ENCODE peak calls at places on chromosomes 2 and 18, in five cellular contexts. O is left ventricle myocardium inferior, W is breast epithelium, Q is esophagus squamous epithelium, V is heart right ventricle. I is an unnamed sample.

GRCh38 chr2:161017780-161018440 is 142.3 kb upstream of the TANK start:
- DNase-seq in V (no peak), W (no peak), O (no peak), Q (no peak), I (no peak)

GRCh38 chr2:81658227-81658626 is 1353.7 kb upstream of the LRRTM1 start:
- DNase-seq in V (no peak), Q (no peak), O (no peak), W (no peak), I (no peak)

GRCh38 chr2:41907716-41908328 is 140.0 kb upstream of the PKDCC start:
- DNase-seq in Q (no peak), W (no peak), V (no peak), O (no peak), I (no peak)

GRCh38 chr2:63698825-63699548 is 110.2 kb downstream of the MDH1 start:
- DNase-seq in Q (no peak), V (peak), W (no peak), O (peak), I (peak)

GRCh38 chr18:51398104-51398503 is 200.6 kb upstream of the MEX3C start:
- DNase-seq in V (no peak), O (no peak), W (no peak), Q (no peak), I (no peak)

GRCh38 chr2:201433389-201433995 is 17.8 kb downstream of the TRAK2 start:
- DNase-seq in W (no peak), O (no peak), V (peak), Q (no peak), I (no peak)

GRCh38 chr2:225894240-225894980 is 494.9 kb downstream of the NYAP2 start:
- DNase-seq in Q (no peak), V (no peak), O (no peak), W (no peak), I (no peak)

GRCh38 chr2:237872178-237872887 is 12.9 kb downstream of the RAMP1 start:
- DNase-seq in Q (no peak), V (no peak), O (no peak), W (peak), I (no peak)

GRCh38 chr2:104658149-104658839 is 195.6 kb upstream of the POU3F3 start:
- DNase-seq in O (peak), V (peak), Q (no peak), W (no peak), I (no peak)

GRCh38 chr18:68679531-68679930 is 35.4 kb downstream of the TMX3 start:
- DNase-seq in O (no peak), V (no peak), Q (no peak), W (no peak), I (no peak)

GRCh38 chr2:28322887-28323483 is 69.7 kb upstream of the FOSL2 start:
- DNase-seq in W (no peak), Q (no peak), O (no peak), V (no peak), I (no peak)

GRCh38 chr2:98764499-98764898 is 33.6 kb upstream of the MGAT4A start:
- DNase-seq in W (no peak), Q (no peak), V (no peak), O (no peak), I (no peak)

GRCh38 chr2:127365211-127365643 is 22.5 kb downstream of the MAP3K2 start:
- DNase-seq in Q (no peak), O (no peak), W (no peak), V (no peak), I (no peak)

GRCh38 chr2:162587653-162588052 is 243.7 kb downstream of the GCA start:
- DNase-seq in O (no peak), Q (no peak), V (no peak), W (no peak), I (no peak)

GRCh38 chr2:11757101-11757500 is 10.7 kb downstream of the LPIN1 start:
- DNase-seq in V (no peak), O (no peak), Q (no peak), W (no peak), I (no peak)

GRCh38 chr2:181104512-181105121 is 124.2 kb downstream of the UBE2E3 start:
- DNase-seq in O (no peak), V (no peak), Q (no peak), W (no peak), I (peak)

GRCh38 chr18:60123031-60123430 is 223.2 kb downstream of the PMAIP1 start:
- DNase-seq in V (no peak), O (no peak), Q (no peak), W (no peak), I (no peak)

GRCh38 chr2:64942693-64943092 is 46.5 kb upstream of the SLC1A4 start:
- DNase-seq in O (no peak), V (no peak), Q (no peak), W (no peak), I (no peak)

GRCh38 chr2:17539596-17539992 is 902 bp upstream of the VSNL1 start:
- DNase-seq in Q (no peak), O (peak), V (peak), W (no peak), I (peak)

GRCh38 chr18:8706545-8706980 is 1.2 kb downstream of the MTCL1 start:
- DNase-seq in Q (no peak), W (no peak), O (no peak), V (no peak), I (no peak)

GRCh38 chr2:148253716-148254115 is 232.8 kb downstream of the MBD5 start:
- DNase-seq in O (no peak), Q (no peak), V (no peak), W (no peak), I (no peak)

GRCh38 chr2:88177556-88177955 is 7.4 kb downstream of the THNSL2 start:
- DNase-seq in W (no peak), V (no peak), O (no peak), Q (no peak), I (no peak)

GRCh38 chr2:9950521-9951271 is 797 bp upstream of the GRHL1 start:
- DNase-seq in O (peak), Q (no peak), V (peak), W (no peak), I (peak)

GRCh38 chr2:159095813-159096212 is 127.4 kb downstream of the TANC1 start:
- DNase-seq in W (no peak), O (no peak), Q (no peak), V (no peak), I (no peak)

GRCh38 chr2:26532301-26533250 is 54.7 kb upstream of the OTOF start:
- DNase-seq in W (no peak), O (no peak), V (no peak), Q (no peak), I (no peak)

GRCh38 chr2:78417355-78417754 is 608.1 kb upstream of the REG3G start:
- DNase-seq in Q (no peak), W (no peak), O (no peak), V (no peak), I (no peak)

GRCh38 chr2:17539993-17540812 is at the start of gene VSNL1:
- DNase-seq in W (peak), V (peak), O (peak), Q (no peak), I (peak)

GRCh38 chr2:214310319-214310718 is 100.5 kb upstream of the VWC2L start:
- DNase-seq in V (no peak), Q (no peak), W (no peak), O (no peak), I (no peak)

GRCh38 chr2:26162963-26163362 is 9.9 kb upstream of the GAREM2 start:
- DNase-seq in W (no peak), Q (no peak), O (no peak), V (no peak), I (no peak)

GRCh38 chr18:30999887-31000628 is 42.5 kb downstream of the DSC3 start:
- DNase-seq in O (no peak), W (no peak), Q (no peak), V (no peak), I (no peak)

GRCh38 chr2:166180951-166181812 is 53.4 kb upstream of the SCN1A start:
- DNase-seq in Q (no peak), O (no peak), V (peak), W (peak), I (peak)

GRCh38 chr2:196276421-196276820 is 105.0 kb upstream of the STK17B start:
- DNase-seq in Q (no peak), W (no peak), V (no peak), O (no peak), I (no peak)

GRCh38 chr2:47891369-47892337 is 14.6 kb downstream of the FBXO11 start:
- DNase-seq in W (no peak), Q (no peak), O (no peak), V (no peak), I (no peak)

GRCh38 chr2:70789304-70790078 is 952 bp downstream of the FIGLA start:
- DNase-seq in W (no peak), Q (no peak), O (peak), V (peak), I (peak)

GRCh38 chr2:38553554-38553953 is 49.2 kb downstream of the HNRNPLL start:
- DNase-seq in Q (no peak), W (no peak), V (no peak), O (no peak), I (no peak)

GRCh38 chr2:38552259-38552658 is 50.5 kb downstream of the HNRNPLL start:
- DNase-seq in W (no peak), Q (no peak), O (no peak), V (no peak), I (no peak)

GRCh38 chr2:38556007-38556801 is 46.5 kb downstream of the HNRNPLL start:
- DNase-seq in V (no peak), W (no peak), Q (no peak), O (no peak), I (no peak)

GRCh38 chr2:38557217-38557616 is 45.5 kb downstream of the HNRNPLL start:
- DNase-seq in V (no peak), Q (no peak), W (no peak), O (no peak), I (no peak)

DNA sequence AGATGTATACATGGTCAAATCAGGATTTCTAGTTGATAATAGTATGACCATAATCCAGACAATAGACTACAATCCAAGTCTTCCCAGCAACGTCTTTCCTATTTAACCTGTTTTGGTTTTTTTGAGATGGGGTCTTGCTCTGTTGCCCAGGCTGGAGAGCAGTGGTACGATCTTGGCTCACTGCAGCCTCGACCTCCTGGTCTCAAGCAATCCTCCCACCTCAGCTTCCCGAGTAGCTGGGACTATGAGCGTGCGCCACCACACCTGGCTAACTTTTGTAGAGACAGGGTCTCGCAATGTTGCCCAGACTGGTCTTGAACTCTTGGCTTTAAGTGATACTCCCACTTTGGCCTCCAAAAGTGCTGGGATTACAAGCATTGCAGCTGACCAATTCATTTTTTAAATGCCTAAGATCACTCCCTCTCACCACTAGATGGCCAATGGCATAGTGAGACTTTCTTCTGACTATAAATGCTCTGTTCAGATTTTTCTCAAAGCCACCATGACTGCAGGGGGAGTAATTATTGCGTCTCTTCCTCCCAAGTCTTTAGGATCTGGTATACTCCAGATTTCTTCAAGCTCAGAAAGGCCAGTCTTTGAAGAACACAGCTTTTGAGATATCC is 47.6 kb downstream of the HNRNPLL start:
- DNase-seq in V (no peak), W (no peak), Q (no peak), O (no peak), I (no peak)
- H3K27ac ChIP-seq in V (no peak), W (no peak), Q (no peak), O (no peak), I (no peak)

GRCh38 chr18:35580748-35581534 is 599 bp upstream of the GALNT1 start:
- DNase-seq in O (peak), W (peak), Q (peak), V (peak), I (peak)

GRCh38 chr18:35582310-35582682 is 756 bp downstream of the GALNT1 start:
- DNase-seq in V (no peak), Q (no peak), O (no peak), W (no peak), I (no peak)

GRCh38 chr18:35585608-35586007 is 4.1 kb downstream of the GALNT1 start:
- DNase-seq in O (no peak), V (no peak), Q (no peak), W (no peak), I (no peak)

GRCh38 chr18:35581555-35582309 is at the start of gene GALNT1:
- DNase-seq in W (no peak), Q (no peak), V (peak), O (peak), I (peak)

GRCh38 chr18:35582899-35583558 is 1.5 kb downstream of the GALNT1 start:
- DNase-seq in O (no peak), Q (no peak), V (no peak), W (no peak), I (no peak)
- H3K4me3 ChIP-seq in O (peak), Q (peak), V (peak), W (peak), I (no peak)

GRCh38 chr18:62991389-62991788 is 276.0 kb downstream of the PHLPP1 start:
- DNase-seq in O (no peak), W (no peak), Q (no peak), V (no peak), I (no peak)

GRCh38 chr18:62991959-62992358 is 276.6 kb downstream of the PHLPP1 start:
- DNase-seq in W (no peak), O (no peak), V (no peak), Q (no peak), I (no peak)

GRCh38 chr18:62988467-62988866 is 273.1 kb downstream of the PHLPP1 start:
- DNase-seq in O (no peak), V (no peak), Q (no peak), W (no peak), I (no peak)

GRCh38 chr18:62989195-62989594 is 273.9 kb downstream of the PHLPP1 start:
- DNase-seq in W (no peak), V (no peak), O (no peak), Q (no peak), I (no peak)

GRCh38 chr18:62990653-62991052 is 275.3 kb downstream of the PHLPP1 start:
- DNase-seq in Q (no peak), V (no peak), O (no peak), W (no peak), I (no peak)
- H3K27ac ChIP-seq in Q (no peak), V (no peak), O (no peak), W (no peak), I (no peak)

GRCh38 chr2:241842067-241842415 is 16.7 kb downstream of the PDCD1 start:
- DNase-seq in V (no peak), W (no peak), Q (no peak), O (no peak), I (no peak)

GRCh38 chr2:241842620-241843211 is 16.0 kb downstream of the PDCD1 start:
- DNase-seq in W (peak), O (no peak), V (peak), Q (no peak), I (no peak)

GRCh38 chr2:241843321-241844065 is 15.2 kb downstream of the PDCD1 start:
- DNase-seq in V (no peak), O (no peak), Q (no peak), W (no peak), I (no peak)

GRCh38 chr2:241844831-241845578 is 13.7 kb downstream of the PDCD1 start:
- DNase-seq in V (no peak), W (no peak), Q (no peak), O (no peak), I (no peak)

DNA sequence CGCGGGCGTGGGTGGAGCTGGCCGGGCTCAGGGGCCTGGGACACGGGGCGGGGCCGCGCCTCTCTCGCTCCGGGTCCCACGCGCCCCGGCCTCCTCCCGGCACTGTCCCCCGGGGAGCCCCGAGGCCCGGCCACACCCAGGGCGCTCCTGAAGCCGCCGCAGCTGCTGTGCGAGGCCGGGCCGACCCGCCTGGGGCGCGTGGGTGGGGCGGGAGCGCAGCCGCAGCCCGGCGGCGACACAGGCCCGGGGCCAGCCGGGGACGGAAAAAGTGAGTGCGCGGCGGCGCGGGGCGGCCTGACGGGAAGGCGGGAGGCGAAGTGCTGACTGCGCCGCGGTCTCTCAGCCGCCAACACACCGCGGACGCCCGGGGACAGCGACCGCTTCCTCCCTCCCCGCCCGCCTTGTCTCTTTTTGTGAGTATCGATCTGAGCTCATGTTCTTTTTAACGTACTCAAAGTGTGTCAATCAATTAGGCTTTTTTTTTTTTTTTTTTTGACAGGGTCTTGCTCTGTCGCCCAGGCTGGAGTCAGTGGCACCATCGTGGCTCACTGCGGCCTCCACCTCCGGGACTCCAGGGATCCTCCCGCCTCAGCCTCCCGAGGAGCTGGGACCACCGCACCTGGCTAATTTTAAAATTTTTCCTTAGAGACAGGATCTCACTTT is 14.5 kb downstream of the PDCD1 start:
- DNase-seq in O (peak), W (peak), V (peak), Q (no peak), I (no peak)
- H3K4me3 ChIP-seq in O (peak), W (peak), V (peak), Q (peak), I (no peak)

GRCh38 chr18:32380559-32380958 is 90.1 kb downstream of the GAREM1 start:
- DNase-seq in W (no peak), Q (no peak), O (no peak), V (no peak), I (no peak)

GRCh38 chr18:32378705-32379104 is 92.0 kb downstream of the GAREM1 start:
- DNase-seq in V (no peak), O (no peak), Q (no peak), W (no peak), I (no peak)

GRCh38 chr18:32379891-32380290 is 90.8 kb downstream of the GAREM1 start:
- DNase-seq in W (no peak), O (no peak), V (no peak), Q (no peak), I (no peak)

GRCh38 chr18:32383040-32383819 is 87.5 kb downstream of the GAREM1 start:
- DNase-seq in V (no peak), O (no peak), Q (no peak), W (no peak), I (no peak)

GRCh38 chr18:32381761-32382160 is 88.9 kb downstream of the GAREM1 start:
- DNase-seq in Q (no peak), O (no peak), V (no peak), W (no peak), I (no peak)
- H3K27ac ChIP-seq in Q (peak), O (no peak), V (no peak), W (peak), I (no peak)